ENCODE peak calls at places on chromosomes 1 and 21, in four cellular contexts. T, K, Y and D are unnamed samples.

GRCh38 chr1:33099290-33100118 is 18.6 kb downstream of the AZIN2 start:
- DNase-seq in T (no peak), K (peak), Y (peak), D (peak)

GRCh38 chr1:193462629-193463320 is 276.4 kb upstream of the B3GALT2 start:
- DNase-seq in T (no peak), K (no peak), Y (no peak), D (no peak)

GRCh38 chr1:17755120-17755519 is at the start of gene ACTL8:
- DNase-seq in T (peak), K (no peak), Y (no peak), D (peak)

GRCh38 chr1:177256153-177256814 is 85.5 kb downstream of the BRINP2 start:
- DNase-seq in T (peak), K (no peak), Y (no peak), D (peak)

GRCh38 chr21:44531606-44532128 is 8.3 kb downstream of the KRTAP10-1 start:
- DNase-seq in T (no peak), K (no peak), Y (no peak), D (no peak)

GRCh38 chr1:110687244-110687643 is 12.5 kb upstream of the KCNA3 start:
- DNase-seq in T (no peak), K (no peak), Y (no peak), D (no peak)

GRCh38 chr1:168755800-168756418 is 26.9 kb upstream of the DPT start:
- DNase-seq in T (no peak), K (no peak), Y (no peak), D (no peak)

GRCh38 chr1:229159668-229160544 is 111.0 kb upstream of the RAB4A start:
- DNase-seq in T (no peak), K (no peak), Y (no peak), D (no peak)

GRCh38 chr1:167654975-167655575 is 25.0 kb downstream of the RCSD1 start:
- DNase-seq in T (no peak), K (no peak), Y (no peak), D (no peak)

GRCh38 chr1:217614319-217614718 is 16.6 kb downstream of the GPATCH2 start:
- DNase-seq in T (no peak), K (no peak), Y (no peak), D (no peak)

GRCh38 chr1:87402192-87403046 is 73.7 kb downstream of the LMO4 start:
- DNase-seq in T (no peak), K (no peak), Y (no peak), D (no peak)

GRCh38 chr1:89780721-89781120 is 40.1 kb upstream of the LRRC8D start:
- DNase-seq in T (no peak), K (no peak), Y (no peak), D (peak)

GRCh38 chr1:29269356-29269755 is 33.0 kb downstream of the PTPRU start:
- DNase-seq in T (no peak), K (no peak), Y (no peak), D (no peak)

GRCh38 chr21:43268086-43268803 is 99.4 kb downstream of the CRYAA start:
- DNase-seq in T (no peak), K (no peak), Y (no peak), D (no peak)

GRCh38 chr21:46109251-46110221 is 11.6 kb downstream of the COL6A2 start:
- DNase-seq in T (no peak), K (no peak), Y (peak), D (no peak)

GRCh38 chr1:188557052-188557451 is 1728.3 kb downstream of the PLA2G4A start:
- DNase-seq in T (no peak), K (no peak), Y (no peak), D (no peak)

GRCh38 chr21:42200906-42201614 is 17.9 kb upstream of the ABCG1 start:
- DNase-seq in T (no peak), K (no peak), Y (no peak), D (no peak)

GRCh38 chr1:23772854-23773242 is 5.4 kb upstream of the PITHD1 start:
- DNase-seq in T (peak), K (no peak), Y (no peak), D (no peak)

GRCh38 chr1:206633708-206634121 is 1.6 kb upstream of the DYRK3 start:
- DNase-seq in T (no peak), K (no peak), Y (no peak), D (no peak)

GRCh38 chr1:163346326-163346870 is 24.6 kb downstream of the NUF2 start:
- DNase-seq in T (no peak), K (no peak), Y (no peak), D (no peak)

GRCh38 chr1:204435246-204435885 is 23.7 kb upstream of the PPP1R15B start:
- DNase-seq in T (no peak), K (no peak), Y (no peak), D (no peak)

GRCh38 chr1:99675292-99675691 is 29.4 kb downstream of the PALMD start:
- DNase-seq in T (no peak), K (no peak), Y (no peak), D (no peak)

GRCh38 chr1:50605186-50605875 is 182.1 kb upstream of the DMRTA2 start:
- DNase-seq in T (peak), K (no peak), Y (no peak), D (peak)

GRCh38 chr1:161226320-161226711 is 456 bp downstream of the TOMM40L start:
- DNase-seq in T (no peak), K (no peak), Y (no peak), D (peak)

GRCh38 chr1:46622341-46622740 is 5.7 kb upstream of the MOB3C start:
- DNase-seq in T (peak), K (no peak), Y (no peak), D (no peak)

GRCh38 chr1:159010398-159010797 is 691 bp downstream of the IFI16 start:
- DNase-seq in T (no peak), K (no peak), Y (no peak), D (no peak)

GRCh38 chr1:230191079-230191478 is 124.0 kb downstream of the GALNT2 start:
- DNase-seq in T (peak), K (no peak), Y (no peak), D (no peak)

GRCh38 chr1:2330511-2331199 is 60.7 kb downstream of the MORN1 start:
- DNase-seq in T (no peak), K (no peak), Y (no peak), D (no peak)

GRCh38 chr21:14740692-14741091 is 194.6 kb upstream of the SAMSN1 start:
- DNase-seq in T (no peak), K (no peak), Y (no peak), D (no peak)

GRCh38 chr1:228830185-228830953 is 95.1 kb downstream of the RHOU start:
- DNase-seq in T (no peak), K (no peak), Y (no peak), D (no peak)

GRCh38 chr1:112581530-112582192 is 37.3 kb downstream of the ST7L start:
- DNase-seq in T (no peak), K (no peak), Y (no peak), D (no peak)

GRCh38 chr1:168739908-168740307 is 10.9 kb upstream of the DPT start:
- DNase-seq in T (no peak), K (no peak), Y (no peak), D (no peak)

GRCh38 chr1:111247125-111247838 is 19.8 kb downstream of the CHI3L2 start:
- DNase-seq in T (no peak), K (no peak), Y (no peak), D (no peak)

GRCh38 chr1:229234870-229235472 is 35.9 kb upstream of the RAB4A start:
- DNase-seq in T (no peak), K (no peak), Y (no peak), D (no peak)

GRCh38 chr1:53526451-53527101 is 67.4 kb downstream of the DMRTB1 start:
- DNase-seq in T (no peak), K (no peak), Y (peak), D (no peak)

GRCh38 chr1:167409183-167409582 is 109.1 kb downstream of the CD247 start:
- DNase-seq in T (no peak), K (no peak), Y (no peak), D (peak)

GRCh38 chr21:31752352-31752751 is 20.4 kb upstream of the SCAF4 start:
- DNase-seq in T (peak), K (no peak), Y (no peak), D (no peak)

GRCh38 chr1:39711359-39712340 is 20.4 kb upstream of the HPCAL4 start:
- DNase-seq in T (peak), K (no peak), Y (no peak), D (no peak)

GRCh38 chr1:70033934-70034333 is 171.4 kb downstream of the LRRC40 start:
- DNase-seq in T (no peak), K (no peak), Y (no peak), D (no peak)

GRCh38 chr1:70039485-70039884 is 165.9 kb downstream of the LRRC40 start:
- DNase-seq in T (peak), K (no peak), Y (no peak), D (no peak)

GRCh38 chr1:70033266-70033873 is 172.0 kb downstream of the LRRC40 start:
- DNase-seq in T (no peak), K (no peak), Y (no peak), D (no peak)

GRCh38 chr1:70038025-70038424 is 167.4 kb downstream of the LRRC40 start:
- DNase-seq in T (no peak), K (no peak), Y (no peak), D (no peak)

DNA sequence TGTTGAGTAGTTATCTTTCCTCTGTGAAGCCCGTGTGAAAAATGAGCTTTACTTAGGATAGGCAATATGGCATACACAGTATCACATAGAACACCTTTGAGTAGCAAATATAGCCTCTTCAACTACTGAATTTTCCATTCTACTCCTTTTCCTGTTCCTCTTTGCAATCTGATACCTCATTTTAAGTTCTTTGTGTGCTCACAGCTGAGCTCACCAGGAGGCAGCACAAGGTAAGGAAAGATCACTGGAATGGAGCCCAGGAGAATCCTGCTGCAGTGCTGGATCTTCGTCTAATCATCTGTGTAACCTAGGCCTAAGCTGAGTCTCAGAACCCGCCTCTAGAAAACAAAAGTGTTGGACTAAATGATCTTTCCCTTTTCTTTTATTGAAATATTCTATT is 171.0 kb downstream of the LRRC40 start:
- DNase-seq in T (peak), K (no peak), Y (no peak), D (no peak)
- TF ChIP-seq CTCF in T (peak), K (no peak), Y (no peak), D (no peak)

DNA sequence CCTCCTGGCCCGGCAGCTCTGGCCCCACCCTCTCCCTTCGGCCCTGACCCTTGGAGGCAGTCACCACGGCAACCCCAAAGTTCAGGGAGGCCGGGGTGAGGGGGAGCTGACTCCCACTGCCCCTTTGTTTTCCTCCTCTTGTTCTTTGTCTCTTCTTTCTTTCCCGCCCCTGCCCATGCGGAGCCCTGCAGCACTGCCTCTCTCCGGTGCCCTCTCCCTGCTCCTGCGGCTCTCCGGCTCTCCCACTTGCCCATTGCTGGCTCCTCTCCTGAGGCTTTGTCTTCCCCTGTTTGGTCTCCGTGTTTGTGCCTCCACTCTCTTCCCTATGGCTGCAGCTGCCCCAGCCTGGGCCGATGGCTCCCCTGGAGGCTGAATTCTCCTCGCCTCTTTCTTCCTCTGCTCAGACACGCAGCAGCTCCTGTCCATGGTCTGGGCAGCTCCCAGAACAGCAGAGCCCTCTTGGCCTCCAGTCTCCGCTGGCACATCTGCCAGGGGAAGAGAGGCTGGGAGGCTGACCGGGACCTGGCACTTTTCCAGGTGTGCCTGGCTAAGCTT is 5.8 kb downstream of the CELSR2 start:
- DNase-seq in T (no peak), K (no peak), Y (peak), D (no peak)
- TF ChIP-seq CTCF in T (no peak), K (no peak), Y (no peak), D (no peak)

GRCh38 chr1:208252126-208252853 is 8.1 kb upstream of the PLXNA2 start:
- DNase-seq in T (peak), K (no peak), Y (no peak), D (no peak)
- TF ChIP-seq CTCF in T (peak), K (no peak), Y (no peak), D (no peak)

DNA sequence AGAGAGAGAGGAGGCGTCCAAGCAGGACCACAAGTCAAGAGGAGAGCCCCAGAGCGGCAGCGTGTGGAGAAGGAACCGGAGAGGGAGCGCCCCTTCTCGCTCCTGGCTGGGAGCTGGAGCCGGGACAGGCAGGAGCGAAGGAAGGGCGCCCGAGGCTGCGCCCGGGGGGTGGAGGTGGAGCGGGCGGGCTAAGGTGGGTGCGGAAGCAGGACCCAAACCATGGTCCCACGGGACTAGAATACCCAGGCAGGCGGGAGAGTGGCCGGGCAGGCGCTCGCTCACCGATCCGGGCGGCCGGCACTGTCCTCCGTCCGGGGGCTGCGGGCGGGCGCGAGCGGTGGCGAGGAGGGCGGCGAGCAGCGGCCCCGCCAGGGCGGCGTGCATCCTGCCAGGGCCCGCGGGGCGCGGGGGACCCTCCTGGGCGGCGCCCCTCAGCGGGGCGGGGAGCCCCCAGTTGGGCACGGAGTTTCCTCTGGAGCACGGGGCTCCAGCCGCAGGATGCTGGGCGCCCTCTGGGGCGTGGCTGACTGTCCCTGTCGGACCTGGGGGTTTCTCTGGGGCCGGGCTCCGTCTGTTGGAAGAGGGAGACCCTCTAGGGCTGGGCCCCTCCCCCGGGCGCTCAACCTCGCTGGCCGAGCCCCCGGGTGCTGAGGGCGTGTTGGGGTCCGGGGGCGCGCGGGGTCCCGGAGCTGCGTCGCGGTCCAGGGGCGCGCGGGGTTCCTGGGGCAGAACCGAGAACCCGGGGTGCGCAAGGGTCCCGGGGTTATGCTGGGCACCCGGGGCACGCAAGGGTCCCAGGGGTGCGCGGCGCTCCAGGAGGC is 569 bp downstream of the TRABD2B start:
- DNase-seq in T (no peak), K (no peak), Y (no peak), D (no peak)
- TF ChIP-seq CTCF in T (no peak), K (no peak), Y (no peak), D (no peak)

DNA sequence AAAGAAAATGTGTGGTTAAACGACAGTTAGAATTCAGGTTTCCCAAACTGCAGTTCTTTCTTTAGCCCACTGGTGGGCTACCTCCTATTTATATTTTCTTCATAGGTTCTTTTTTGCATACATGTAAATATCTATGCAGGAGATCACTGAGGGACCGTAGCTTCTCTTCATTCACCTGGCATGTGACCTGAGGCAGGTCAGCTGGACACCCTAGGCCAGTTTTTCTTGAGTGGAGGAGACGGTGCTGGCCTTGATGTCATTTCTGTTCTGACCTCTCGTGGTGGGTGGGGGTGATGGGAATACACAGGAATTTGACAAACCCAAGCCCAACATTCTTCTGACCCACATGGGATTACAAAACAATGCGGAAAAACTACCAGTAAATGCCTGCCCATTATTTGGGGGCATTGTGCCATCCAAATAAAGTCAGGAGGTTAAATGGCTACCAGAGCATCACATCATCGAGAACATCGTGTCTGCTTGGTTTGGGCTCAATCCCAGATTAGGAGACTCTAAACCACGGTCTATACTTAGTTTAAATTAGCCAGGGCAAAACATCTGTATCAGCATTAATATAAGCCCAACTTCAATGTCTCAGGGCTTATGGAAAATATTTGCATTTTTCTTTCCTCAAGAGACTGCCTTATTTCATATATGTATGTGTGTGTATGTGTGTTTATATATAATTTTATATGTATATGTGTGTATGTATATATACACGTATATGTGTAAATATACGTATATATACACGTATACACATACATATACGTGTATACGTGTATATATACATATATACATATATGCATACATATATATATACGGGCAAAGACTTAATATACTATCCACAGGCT is 7.4 kb upstream of the IRF2BP2 start:
- DNase-seq in T (no peak), K (no peak), Y (peak), D (no peak)
- TF ChIP-seq CTCF in T (peak), K (no peak), Y (no peak), D (no peak)

GRCh38 chr1:180626711-180627110 is 5.1 kb upstream of the XPR1 start:
- DNase-seq in T (no peak), K (no peak), Y (no peak), D (no peak)

GRCh38 chr1:180622658-180623508 is 8.9 kb upstream of the XPR1 start:
- DNase-seq in T (no peak), K (no peak), Y (no peak), D (no peak)

GRCh38 chr1:180627411-180627810 is 4.4 kb upstream of the XPR1 start:
- DNase-seq in T (no peak), K (no peak), Y (no peak), D (no peak)

GRCh38 chr1:180628646-180629045 is 3.2 kb upstream of the XPR1 start:
- DNase-seq in T (no peak), K (no peak), Y (no peak), D (no peak)

DNA sequence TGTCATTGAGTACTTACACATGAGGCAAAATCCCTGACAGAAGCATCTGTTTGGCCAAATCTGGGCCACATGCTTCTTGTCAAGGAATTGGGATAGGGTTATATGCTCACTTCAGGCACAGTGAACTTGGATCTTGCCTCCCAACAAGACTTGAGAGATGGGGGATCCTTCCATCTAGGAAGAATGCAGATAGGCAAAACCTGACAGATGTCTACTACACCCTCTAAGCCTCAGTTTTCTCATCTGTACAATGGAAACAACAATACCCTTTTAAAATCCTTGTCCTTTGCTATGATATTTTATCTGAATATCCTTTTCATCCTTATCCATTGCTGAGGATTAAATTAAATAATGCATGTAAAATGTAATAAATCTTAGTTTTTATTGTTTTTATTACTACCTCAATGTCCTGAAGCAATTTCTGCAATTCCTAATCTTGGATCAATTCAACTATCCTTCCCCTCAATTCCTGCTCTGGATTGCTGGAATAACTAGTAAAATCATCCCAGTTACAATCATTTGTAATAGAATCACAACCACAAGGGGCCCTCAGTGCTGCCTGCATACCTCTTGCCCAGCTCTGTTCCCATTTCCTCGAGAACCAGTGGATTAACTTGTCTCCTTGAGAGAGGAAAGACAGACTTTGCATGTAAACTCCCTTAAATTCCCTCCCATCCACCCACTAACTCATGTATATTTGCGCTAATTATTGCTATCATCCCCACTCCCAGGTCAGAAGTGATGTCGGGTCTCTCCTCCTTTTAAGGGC is 8.1 kb upstream of the XPR1 start:
- DNase-seq in T (no peak), K (no peak), Y (no peak), D (no peak)
- TF ChIP-seq CTCF in T (peak), K (no peak), Y (no peak), D (peak)

DNA sequence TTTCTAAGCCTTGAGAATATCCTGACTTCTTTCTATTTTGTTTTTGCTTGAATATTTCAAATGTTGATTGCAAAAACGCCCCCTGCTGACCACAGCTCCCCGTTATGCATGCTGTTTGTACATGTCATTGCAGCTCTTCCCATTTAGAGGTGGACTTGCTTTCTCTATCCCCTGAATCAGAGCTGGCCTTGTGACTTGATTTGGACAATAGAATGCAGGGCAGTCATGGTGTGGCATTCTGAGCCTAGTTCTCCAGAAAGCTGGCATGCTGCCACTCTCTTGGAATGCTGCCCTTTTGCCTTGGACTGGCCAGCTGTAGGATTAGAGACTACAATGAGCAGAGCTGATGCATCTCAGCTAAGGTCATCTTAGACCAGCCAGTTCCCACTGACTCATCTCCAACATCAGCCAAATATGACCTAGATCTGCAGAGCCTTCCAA is 1561.5 kb downstream of the MRPL39 start:
- DNase-seq in T (peak), K (no peak), Y (peak), D (peak)
- TF ChIP-seq CTCF in T (peak), K (no peak), Y (no peak), D (peak)